ENCODE peak calls at places on chromosomes 16 and 17, in nine cellular contexts. One of them, this sample, is unnamed.
A peak's percentile ranks its signal among the peaks of the same experiment; 100 is the strongest.

GRCh38 chr16:88292007-88292940 is 90.5 kb upstream of the ZNF469 start:
- DNase-seq in activated CD4-positive, alpha-beta T cell treated with anti-CD3 and anti-CD28 coated beads for 36 hours: no peak
- DNase-seq in CD8-positive, alpha-beta memory T cell: no peak
- DNase-seq in NCI-H1105: no peak
- DNase-seq in putamen: no peak
- DNase-seq in AG10803: no peak
- DNase-seq in glutamatergic neuron: no peak
- DNase-seq in endothelial cell: no peak
- DNase-seq in right lobe of liver: no peak
- DNase-seq in this sample: no peak

GRCh38 chr16:21145738-21146137 is 4.9 kb downstream of the DNAH3 start:
- DNase-seq in activated CD4-positive, alpha-beta T cell treated with anti-CD3 and anti-CD28 coated beads for 36 hours: no peak
- DNase-seq in CD8-positive, alpha-beta memory T cell: no peak
- DNase-seq in NCI-H1105: peak; percentile 33
- DNase-seq in putamen: no peak
- DNase-seq in AG10803: no peak
- DNase-seq in glutamatergic neuron: no peak
- DNase-seq in endothelial cell: no peak
- DNase-seq in right lobe of liver: no peak
- DNase-seq in this sample: no peak

GRCh38 chr17:41666336-41666680 is 22.4 kb upstream of the EIF1 start:
- DNase-seq in activated CD4-positive, alpha-beta T cell treated with anti-CD3 and anti-CD28 coated beads for 36 hours: peak; percentile 81
- DNase-seq in CD8-positive, alpha-beta memory T cell: peak; percentile 68
- DNase-seq in NCI-H1105: peak; percentile 80
- DNase-seq in putamen: peak; percentile 49
- DNase-seq in AG10803: peak; percentile 45
- DNase-seq in glutamatergic neuron: no peak
- DNase-seq in endothelial cell: peak; percentile 26
- DNase-seq in right lobe of liver: no peak
- DNase-seq in this sample: peak; percentile 68

GRCh38 chr17:35713069-35713728 is 18.2 kb upstream of the RASL10B start:
- DNase-seq in activated CD4-positive, alpha-beta T cell treated with anti-CD3 and anti-CD28 coated beads for 36 hours: no peak
- DNase-seq in CD8-positive, alpha-beta memory T cell: no peak
- DNase-seq in NCI-H1105: no peak
- DNase-seq in putamen: no peak
- DNase-seq in AG10803: peak; percentile 97
- DNase-seq in glutamatergic neuron: no peak
- DNase-seq in endothelial cell: no peak
- DNase-seq in right lobe of liver: peak; percentile 93
- DNase-seq in this sample: no peak

GRCh38 chr17:47712330-47713023 is 18.5 kb downstream of the TBKBP1 start:
- DNase-seq in activated CD4-positive, alpha-beta T cell treated with anti-CD3 and anti-CD28 coated beads for 36 hours: no peak
- DNase-seq in CD8-positive, alpha-beta memory T cell: no peak
- DNase-seq in NCI-H1105: no peak
- DNase-seq in putamen: no peak
- DNase-seq in AG10803: no peak
- DNase-seq in glutamatergic neuron: no peak
- DNase-seq in endothelial cell: no peak
- DNase-seq in right lobe of liver: no peak
- DNase-seq in this sample: no peak

GRCh38 chr16:23934610-23935009 is 98.8 kb downstream of the PRKCB start:
- DNase-seq in activated CD4-positive, alpha-beta T cell treated with anti-CD3 and anti-CD28 coated beads for 36 hours: no peak
- DNase-seq in CD8-positive, alpha-beta memory T cell: no peak
- DNase-seq in NCI-H1105: no peak
- DNase-seq in putamen: peak; percentile 50
- DNase-seq in AG10803: no peak
- DNase-seq in glutamatergic neuron: no peak
- DNase-seq in endothelial cell: no peak
- DNase-seq in right lobe of liver: no peak
- DNase-seq in this sample: no peak

GRCh38 chr17:71111945-71112344 is 942.6 kb downstream of the KCNJ2 start:
- DNase-seq in activated CD4-positive, alpha-beta T cell treated with anti-CD3 and anti-CD28 coated beads for 36 hours: no peak
- DNase-seq in CD8-positive, alpha-beta memory T cell: no peak
- DNase-seq in NCI-H1105: no peak
- DNase-seq in putamen: no peak
- DNase-seq in AG10803: peak; percentile 31
- DNase-seq in glutamatergic neuron: no peak
- DNase-seq in endothelial cell: no peak
- DNase-seq in right lobe of liver: no peak
- DNase-seq in this sample: no peak

GRCh38 chr16:4968879-4969278 is 10.7 kb downstream of the SEC14L5 start:
- DNase-seq in activated CD4-positive, alpha-beta T cell treated with anti-CD3 and anti-CD28 coated beads for 36 hours: no peak
- DNase-seq in CD8-positive, alpha-beta memory T cell: no peak
- DNase-seq in NCI-H1105: no peak
- DNase-seq in putamen: no peak
- DNase-seq in AG10803: no peak
- DNase-seq in glutamatergic neuron: no peak
- DNase-seq in endothelial cell: no peak
- DNase-seq in right lobe of liver: no peak
- DNase-seq in this sample: no peak

GRCh38 chr17:43344700-43345099 is 54.1 kb upstream of the ARL4D start:
- DNase-seq in activated CD4-positive, alpha-beta T cell treated with anti-CD3 and anti-CD28 coated beads for 36 hours: no peak
- DNase-seq in CD8-positive, alpha-beta memory T cell: no peak
- DNase-seq in NCI-H1105: no peak
- DNase-seq in putamen: no peak
- DNase-seq in AG10803: no peak
- DNase-seq in glutamatergic neuron: no peak
- DNase-seq in endothelial cell: no peak
- DNase-seq in right lobe of liver: no peak
- DNase-seq in this sample: no peak

GRCh38 chr16:87541004-87541881 is 48.4 kb upstream of the ZCCHC14 start:
- DNase-seq in activated CD4-positive, alpha-beta T cell treated with anti-CD3 and anti-CD28 coated beads for 36 hours: no peak
- DNase-seq in CD8-positive, alpha-beta memory T cell: no peak
- DNase-seq in NCI-H1105: no peak
- DNase-seq in putamen: no peak
- DNase-seq in AG10803: peak; percentile 79
- DNase-seq in glutamatergic neuron: peak; percentile 47
- DNase-seq in endothelial cell: no peak
- DNase-seq in right lobe of liver: no peak
- DNase-seq in this sample: peak; percentile 68

GRCh38 chr17:81341347-81342061 is 46.4 kb upstream of the SLC38A10 start:
- DNase-seq in activated CD4-positive, alpha-beta T cell treated with anti-CD3 and anti-CD28 coated beads for 36 hours: no peak
- DNase-seq in CD8-positive, alpha-beta memory T cell: no peak
- DNase-seq in NCI-H1105: no peak
- DNase-seq in putamen: no peak
- DNase-seq in AG10803: no peak
- DNase-seq in glutamatergic neuron: no peak
- DNase-seq in endothelial cell: no peak
- DNase-seq in right lobe of liver: no peak
- DNase-seq in this sample: no peak

GRCh38 chr17:43674394-43674793 is 12.7 kb upstream of the MEOX1 start:
- DNase-seq in activated CD4-positive, alpha-beta T cell treated with anti-CD3 and anti-CD28 coated beads for 36 hours: no peak
- DNase-seq in CD8-positive, alpha-beta memory T cell: no peak
- DNase-seq in NCI-H1105: no peak
- DNase-seq in putamen: no peak
- DNase-seq in AG10803: no peak
- DNase-seq in glutamatergic neuron: no peak
- DNase-seq in endothelial cell: no peak
- DNase-seq in right lobe of liver: no peak
- DNase-seq in this sample: no peak

GRCh38 chr17:58060596-58061191 is 22.5 kb upstream of the DYNLL2 start:
- DNase-seq in activated CD4-positive, alpha-beta T cell treated with anti-CD3 and anti-CD28 coated beads for 36 hours: no peak
- DNase-seq in CD8-positive, alpha-beta memory T cell: no peak
- DNase-seq in NCI-H1105: peak; percentile 7
- DNase-seq in putamen: peak; percentile 48
- DNase-seq in AG10803: peak; percentile 15
- DNase-seq in glutamatergic neuron: no peak
- DNase-seq in endothelial cell: no peak
- DNase-seq in right lobe of liver: no peak
- DNase-seq in this sample: peak; percentile 35

GRCh38 chr16:495127-495748 is 32.3 kb upstream of the CAPN15 start:
- DNase-seq in activated CD4-positive, alpha-beta T cell treated with anti-CD3 and anti-CD28 coated beads for 36 hours: peak; percentile 54
- DNase-seq in CD8-positive, alpha-beta memory T cell: no peak
- DNase-seq in NCI-H1105: peak; percentile 11
- DNase-seq in putamen: no peak
- DNase-seq in AG10803: peak; percentile 22
- DNase-seq in glutamatergic neuron: peak; percentile 66
- DNase-seq in endothelial cell: peak; percentile 61
- DNase-seq in right lobe of liver: no peak
- DNase-seq in this sample: no peak